ENCODE peak calls at places on chromosomes 3 and 15, in eight cellular contexts. X, O, Z, J, D, V, M and L are unnamed samples.

GRCh38 chr3:11989383-11990050 is 14.7 kb upstream of the SYN2 start:
- DNase-seq in D (no peak), J (peak; percentile 30), Z (no peak), O (no peak), V (peak; percentile 17), X (no peak), M (no peak), L (no peak)

GRCh38 chr3:82824491-82824890 is 1063.0 kb upstream of the GBE1 start:
- DNase-seq in V (peak; percentile 16), Z (no peak), J (no peak), O (no peak), X (no peak), D (no peak), M (no peak), L (no peak)

GRCh38 chr3:123636431-123636841 is 51.6 kb upstream of the HACD2 start:
- DNase-seq in Z (no peak), J (peak; percentile 82), O (no peak), X (no peak), M (peak; percentile 69), D (no peak), V (no peak), L (peak; percentile 82)

GRCh38 chr3:123883656-123884257 is 375 bp downstream of the MYLK start:
- DNase-seq in J (no peak), Z (peak; percentile 20), M (peak; percentile 32), D (no peak), O (no peak), V (no peak), X (peak; percentile 48), L (peak; percentile 24)

GRCh38 chr3:142272200-142272891 is 47.0 kb upstream of the GK5 start:
- DNase-seq in O (no peak), M (no peak), X (no peak), D (no peak), J (no peak), V (no peak), Z (no peak), L (no peak)

GRCh38 chr3:88632226-88632625 is 475.2 kb upstream of the EPHA3 start:
- DNase-seq in V (no peak), J (no peak), D (no peak), M (no peak), X (no peak), O (no peak), Z (no peak), L (no peak)

GRCh38 chr3:126269360-126269759 is 87.8 kb downstream of the KLF15 start:
- DNase-seq in M (no peak), V (no peak), Z (no peak), X (no peak), D (no peak), J (peak; percentile 6), O (no peak), L (no peak)

GRCh38 chr3:188248036-188248561 is 94.1 kb downstream of the LPP start:
- DNase-seq in Z (no peak), D (no peak), J (no peak), X (no peak), V (no peak), M (no peak), O (no peak), L (no peak)

GRCh38 chr15:49625460-49626036 is 4.7 kb downstream of the DTWD1 start:
- DNase-seq in V (no peak), Z (no peak), M (no peak), O (no peak), D (no peak), J (no peak), X (no peak), L (no peak)

GRCh38 chr15:92610101-92610520 is 45.5 kb downstream of the FAM174B start:
- DNase-seq in M (no peak), D (peak; percentile 65), X (no peak), O (no peak), V (no peak), Z (no peak), J (no peak), L (no peak)

GRCh38 chr3:170424879-170425278 is 6.2 kb downstream of the CLDN11 start:
- DNase-seq in V (no peak), Z (no peak), O (no peak), D (no peak), X (no peak), J (peak; percentile 26), M (no peak), L (no peak)

GRCh38 chr3:121637922-121638321 is 22.8 kb downstream of the HCLS1 start:
- DNase-seq in D (no peak), Z (no peak), X (no peak), M (no peak), O (no peak), J (no peak), V (no peak), L (no peak)

GRCh38 chr3:152943645-152944044 is 108.7 kb downstream of the P2RY1 start:
- DNase-seq in V (peak; percentile 65), M (no peak), O (no peak), D (no peak), X (no peak), J (no peak), Z (no peak), L (no peak)

GRCh38 chr3:156604642-156605144 is 49.8 kb upstream of the SSR3 start:
- DNase-seq in O (no peak), Z (no peak), J (peak; percentile 95), X (no peak), D (no peak), V (no peak), M (no peak), L (no peak)

DNA sequence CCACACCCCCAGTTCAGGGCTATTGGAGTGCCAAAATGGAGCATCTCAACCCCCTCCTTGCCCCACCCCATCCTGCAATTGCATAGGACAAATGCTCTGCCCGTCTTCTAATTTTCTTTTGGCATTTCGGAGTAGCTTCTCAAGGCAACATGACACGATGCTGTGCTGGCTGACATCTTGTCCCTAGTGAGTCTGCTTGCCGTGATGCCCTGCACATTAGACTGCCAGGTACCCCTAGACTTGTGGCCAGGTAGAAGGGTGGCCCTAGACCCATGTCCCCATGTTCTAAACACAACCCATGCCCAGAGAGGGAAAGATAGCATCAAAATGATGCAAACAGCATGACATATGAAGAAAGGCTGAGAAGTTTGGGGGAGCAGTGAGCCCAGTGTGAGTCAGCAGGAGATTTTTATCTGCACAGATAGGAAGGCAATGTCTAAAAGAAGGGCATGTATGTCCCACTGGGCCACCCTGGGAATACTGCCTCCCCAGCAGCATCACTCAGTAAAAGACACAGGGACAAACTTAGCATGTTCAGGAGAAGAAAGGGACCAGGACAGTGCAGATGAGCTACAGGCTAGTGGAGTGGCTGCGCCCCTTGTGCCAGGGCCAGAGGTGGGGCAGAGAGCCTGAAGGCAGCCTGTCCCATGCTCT is 36.8 kb downstream of the CA12 start:
- DNase-seq in J (peak; percentile 44), O (no peak), X (no peak), D (no peak), V (no peak), M (no peak), Z (no peak), L (no peak)
- H3K27me3 ChIP-seq in J (no peaks in the 10 kb centered on the region), O (peaks cover 2% of the 10 kb centered on the region), X (no peaks in the 10 kb centered on the region), D (no peaks in the 10 kb centered on the region), V (no peaks in the 10 kb centered on the region), M (peaks cover 2% of the 10 kb centered on the region), Z (no peaks in the 10 kb centered on the region), L (no peaks in the 10 kb centered on the region)

GRCh38 chr15:55742498-55742926 is 440 bp downstream of the PRTG start:
- DNase-seq in V (no peak), D (peak; percentile 76), O (no peak), Z (peak; percentile 29), M (no peak), X (peak; percentile 49), J (peak; percentile 6), L (no peak)

GRCh38 chr15:55740479-55740878 is 2.5 kb downstream of the PRTG start:
- DNase-seq in D (no peak), M (no peak), J (no peak), V (no peak), Z (no peak), X (no peak), O (no peak), L (peak; percentile 47)

GRCh38 chr15:55741592-55742497 is 1.1 kb downstream of the PRTG start:
- DNase-seq in V (peak; percentile 3), Z (peak; percentile 20), X (no peak), J (peak; percentile 5), O (peak; percentile 52), D (no peak), M (no peak), L (peak; percentile 54)

GRCh38 chr15:55739641-55740040 is 3.3 kb downstream of the PRTG start:
- DNase-seq in D (no peak), Z (no peak), V (no peak), O (no peak), M (peak; percentile 36), X (no peak), J (no peak), L (no peak)

DNA sequence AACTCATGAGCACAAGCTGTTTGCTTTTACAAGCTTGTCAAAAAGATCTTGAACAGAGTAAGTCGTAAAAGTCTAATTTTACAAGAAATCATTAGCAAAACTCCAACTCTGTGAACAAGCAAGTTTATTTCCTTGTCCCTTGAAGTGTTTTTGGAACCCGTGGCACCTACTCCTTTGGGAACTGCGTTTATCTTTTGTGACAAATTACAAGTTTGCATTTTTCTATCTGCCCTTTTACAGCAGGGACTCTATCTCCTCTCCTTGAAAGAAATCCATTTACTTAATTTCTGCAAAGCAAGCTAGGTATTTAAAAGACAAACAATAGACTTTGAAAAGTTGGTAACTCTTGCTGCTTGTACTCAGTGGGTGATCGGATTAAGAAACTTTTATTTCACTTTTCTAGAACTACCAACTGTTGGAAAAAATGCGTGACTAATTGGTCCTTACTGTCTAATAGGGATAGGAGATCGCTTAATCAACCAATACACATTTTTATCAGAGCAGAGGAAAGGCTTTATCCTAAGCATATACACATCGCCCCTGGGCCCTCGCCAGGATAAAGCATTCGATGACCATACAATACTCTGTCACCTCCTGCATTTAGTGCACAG is 1.9 kb downstream of the PRTG start:
- DNase-seq in X (no peak), D (no peak), V (no peak), O (peak; percentile 13), Z (no peak), J (no peak), M (no peak), L (peak; percentile 76)
- H3K4me3 ChIP-seq in X (peak overlapping the region; percentile 88), D (no peak overlapping the region), V (peak overlapping the region; percentile 81), O (peak overlapping the region; percentile 97), Z (no peak overlapping the region), J (no peak overlapping the region), M (peak overlapping the region; percentile 98), L (peak overlapping the region; percentile 90)

DNA sequence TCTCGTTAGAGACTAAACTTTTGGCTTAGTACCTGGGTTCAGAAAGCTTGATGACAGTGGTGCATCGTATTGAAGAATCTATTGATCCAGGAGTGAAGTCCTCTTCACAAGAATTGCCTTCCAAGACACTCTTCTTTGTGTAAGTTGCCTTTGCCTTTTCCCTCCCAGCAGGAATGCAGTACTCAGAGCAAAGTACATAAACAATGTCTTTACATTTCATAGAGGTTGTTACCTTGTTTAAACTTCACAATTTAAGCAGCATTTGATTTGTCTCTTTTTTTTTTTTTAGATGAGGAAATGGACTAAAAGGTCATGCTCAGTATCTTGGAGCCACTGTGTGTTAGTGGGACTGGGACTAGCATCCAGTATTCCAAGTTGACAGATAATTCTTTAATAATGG is 9.9 kb downstream of the RAB7A start:
- DNase-seq in M (no peak), Z (no peak), V (no peak), J (no peak), O (no peak), D (no peak), X (no peak), L (no peak)
- H3K4me1 ChIP-seq in M (no peaks in the 10 kb centered on the region), Z (peaks cover 13% of the 10 kb centered on the region), V (no peaks in the 10 kb centered on the region), J (peaks cover 7% of the 10 kb centered on the region), O (no peaks in the 10 kb centered on the region), D (peaks cover 26% of the 10 kb centered on the region), X (peaks cover 55% of the 10 kb centered on the region), L (no peaks in the 10 kb centered on the region)

DNA sequence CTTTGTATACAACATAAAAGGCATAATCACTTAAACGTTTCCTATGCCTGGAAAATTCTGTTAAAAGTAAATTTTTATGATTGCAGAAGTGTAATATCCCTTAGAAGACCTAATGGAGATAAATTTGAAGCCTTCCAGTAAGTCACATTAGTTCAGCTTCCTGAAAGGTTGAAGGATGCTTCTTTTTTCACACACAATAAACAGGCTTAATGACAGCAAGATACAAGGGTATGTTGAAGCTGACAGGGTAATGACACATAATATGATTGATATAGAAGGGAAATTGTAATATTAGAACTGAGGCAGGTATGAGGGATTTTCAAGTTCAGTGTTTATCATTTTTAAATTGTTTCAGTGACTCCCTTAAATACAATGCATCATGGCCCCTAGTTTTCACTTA is 161.8 kb upstream of the NAALADL2 start:
- DNase-seq in M (no peak), X (no peak), O (no peak), D (no peak), Z (no peak), J (no peak), V (no peak), L (no peak)
- H3K27me3 ChIP-seq in M (no peaks in the 10 kb centered on the region), X (no peaks in the 10 kb centered on the region), O (no peaks in the 10 kb centered on the region), D (no peaks in the 10 kb centered on the region), Z (no peaks in the 10 kb centered on the region), J (no peaks in the 10 kb centered on the region), V (no peaks in the 10 kb centered on the region), L (no peaks in the 10 kb centered on the region)